ENCODE peak calls at places on chromosome 22, in nine cellular contexts. R is NCI-H460; P is NCI-H146; Z is left ventricle myocardium superior; V is epithelial cell of esophagus; L is stromal cell of bone marrow; O is CD4-positive, alpha-beta T cell; J is NB4; B is mucosa of descending colon. U is an unnamed sample.

GRCh38 chr22:37831472-37831871 is 8.3 kb downstream of the GALR3 start:
- DNase-seq in P (no peak), O (no peak), V (no peak), L (no peak), Z (no peak), R (no peak), B (no peak), J (no peak), U (no peak)

GRCh38 chr22:31248138-31248745 is 36.1 kb downstream of the LIMK2 start:
- DNase-seq in Z (peak), J (peak), B (peak), L (peak), V (peak), R (no peak), O (peak), P (no peak), U (peak)

GRCh38 chr22:24067587-24068376 is 56.7 kb downstream of the CABIN1 start:
- DNase-seq in P (no peak), R (no peak), J (no peak), B (peak), V (no peak), Z (no peak), O (no peak), L (no peak), U (no peak)

GRCh38 chr22:49838771-49839717 is 11.4 kb upstream of the BRD1 start:
- DNase-seq in O (peak), R (no peak), P (no peak), J (peak), Z (no peak), B (peak), V (no peak), L (no peak), U (no peak)

GRCh38 chr22:43881091-43882061 is 10.4 kb downstream of the PNPLA5 start:
- DNase-seq in L (no peak), V (no peak), O (no peak), J (no peak), B (no peak), Z (peak), R (no peak), P (no peak), U (no peak)

GRCh38 chr22:40237788-40238424 is 60.2 kb downstream of the TNRC6B start:
- DNase-seq in B (no peak), R (no peak), J (no peak), O (no peak), L (no peak), P (no peak), Z (no peak), V (no peak), U (no peak)

GRCh38 chr22:40310771-40311120 is 35.6 kb upstream of the ADSL start:
- DNase-seq in P (no peak), J (no peak), O (no peak), B (no peak), Z (no peak), L (no peak), V (no peak), R (no peak), U (no peak)

GRCh38 chr22:24760708-24761306 is 13.7 kb downstream of the PIWIL3 start:
- DNase-seq in B (no peak), O (no peak), V (no peak), L (no peak), R (no peak), P (no peak), J (no peak), Z (no peak), U (no peak)

GRCh38 chr22:46828323-46829139 is 66.1 kb downstream of the TBC1D22A start:
- DNase-seq in B (no peak), J (no peak), Z (no peak), O (no peak), R (no peak), V (peak), L (no peak), P (no peak), U (no peak)

GRCh38 chr22:20298803-20299735 is 20.8 kb downstream of the DGCR6L start:
- DNase-seq in J (peak), B (peak), R (peak), O (peak), P (peak), L (peak), Z (peak), V (peak), U (peak)

GRCh38 chr22:35971418-35972119 is 57.1 kb downstream of the RBFOX2 start:
- DNase-seq in P (no peak), R (no peak), V (no peak), L (peak), Z (peak), O (no peak), B (no peak), J (no peak), U (no peak)

GRCh38 chr22:42805016-42805997 is 51.8 kb downstream of the ARFGAP3 start:
- DNase-seq in R (no peak), O (no peak), P (peak), V (peak), J (no peak), L (no peak), Z (peak), B (no peak), U (no peak)

U was measured in OCI-M1.